ENCODE peak calls at places on chromosome 18, in five cellular contexts. P is CD8-positive, alpha-beta T cell; H is pancreas; U is AG09319; S is cardiac fibroblast. L is an unnamed sample.

GRCh38 chr18:8116346-8117007 is 492.8 kb upstream of the RAB12 start:
- DNase-seq in U (no peak), H (no peak), P (no peak), S (peak; percentile 20), L (no peak)

GRCh38 chr18:49059028-49059670 is 108.4 kb upstream of the SMAD7 start:
- DNase-seq in P (no peak), U (no peak), H (no peak), S (no peak), L (no peak)

GRCh38 chr18:48007381-48007780 is 76.9 kb upstream of the SMAD2 start:
- DNase-seq in P (no peak), H (no peak), S (no peak), U (no peak), L (no peak)

GRCh38 chr18:629303-630150 is 27.9 kb upstream of the TYMS start:
- DNase-seq in P (no peak), H (no peak), S (no peak), U (no peak), L (no peak)

GRCh38 chr18:60053747-60054304 is 154.0 kb downstream of the PMAIP1 start:
- DNase-seq in U (peak; percentile 52), H (no peak), P (no peak), S (peak; percentile 67), L (no peak)

GRCh38 chr18:62379051-62379450 is 53.9 kb downstream of the TNFRSF11A start:
- DNase-seq in S (no peak), P (no peak), H (no peak), U (no peak), L (no peak)

GRCh38 chr18:48825101-48825745 is 125.5 kb downstream of the SMAD7 start:
- DNase-seq in H (peak; percentile 30), U (peak; percentile 35), P (peak; percentile 7), S (peak; percentile 81), L (peak; percentile 36)

GRCh38 chr18:48133675-48134251 is 203.3 kb upstream of the SMAD2 start:
- DNase-seq in P (no peak), H (no peak), S (peak; percentile 15), U (no peak), L (no peak)

GRCh38 chr18:23838801-23839366 is 149.6 kb downstream of the LAMA3 start:
- DNase-seq in U (no peak), S (peak; percentile 16), P (no peak), H (no peak), L (no peak)

GRCh38 chr18:69161383-69162028 is 239.2 kb upstream of the DOK6 start:
- DNase-seq in U (peak; percentile 2), H (no peak), P (no peak), S (peak; percentile 25), L (no peak)

GRCh38 chr18:36572135-36572856 is 256.5 kb downstream of the TPGS2 start:
- DNase-seq in P (no peak), S (peak; percentile 73), H (no peak), U (peak; percentile 32), L (no peak)

GRCh38 chr18:31386683-31387082 is 10.1 kb downstream of the DSG4 start:
- DNase-seq in H (no peak), S (no peak), P (no peak), U (no peak), L (no peak)

GRCh38 chr18:9380571-9381390 is 46.2 kb downstream of the TWSG1 start:
- DNase-seq in H (no peak), P (no peak), U (peak; percentile 23), S (peak; percentile 40), L (no peak)

GRCh38 chr18:40249390-40250080 is 1705.5 kb upstream of the PIK3C3 start:
- DNase-seq in U (no peak), S (no peak), P (no peak), H (no peak), L (no peak)

GRCh38 chr18:12934454-12935071 is 13.2 kb upstream of the SEH1L start:
- DNase-seq in P (peak; percentile 81), H (peak; percentile 82), S (peak; percentile 90), U (peak; percentile 51), L (peak; percentile 84)

GRCh38 chr18:55738483-55739114 is 150.6 kb upstream of the TCF4 start:
- DNase-seq in P (no peak), U (no peak), H (no peak), S (no peak), L (no peak)

GRCh38 chr18:4119127-4119648 is 335.9 kb downstream of the DLGAP1 start:
- DNase-seq in U (no peak), P (no peak), H (no peak), S (no peak), L (no peak)

GRCh38 chr18:79411614-79412526 is 16.1 kb downstream of the NFATC1 start:
- DNase-seq in P (no peak), S (no peak), H (peak; percentile 43), U (no peak), L (no peak)

GRCh38 chr18:11274144-11274762 is 124.9 kb upstream of the PIEZO2 start:
- DNase-seq in H (no peak), S (no peak), P (no peak), U (no peak), L (no peak)

GRCh38 chr18:8416212-8417019 is 192.8 kb upstream of the RAB12 start:
- DNase-seq in H (no peak), P (no peak), U (no peak), S (no peak), L (no peak)

GRCh38 chr18:79465392-79465991 is 69.8 kb downstream of the NFATC1 start:
- DNase-seq in S (no peak), U (no peak), P (no peak), H (no peak), L (no peak)

GRCh38 chr18:35927431-35927830 is 45.0 kb upstream of the RMP24 start:
- DNase-seq in S (no peak), P (no peak), H (no peak), U (no peak), L (no peak)

GRCh38 chr18:59733411-59733810 is 36.2 kb upstream of the CCBE1 start:
- DNase-seq in H (no peak), U (no peak), P (no peak), S (no peak), L (no peak)

GRCh38 chr18:14074187-14074586 is 58.0 kb downstream of the ZNF519 start:
- DNase-seq in P (no peak), S (no peak), U (no peak), H (no peak), L (no peak)

GRCh38 chr18:59238385-59238784 is 18.4 kb downstream of the GRP start:
- DNase-seq in S (no peak), P (no peak), H (no peak), U (no peak), L (no peak)

GRCh38 chr18:67282796-67283195 is 233.7 kb downstream of the DSEL start:
- DNase-seq in P (no peak), S (peak; percentile 73), U (no peak), H (no peak), L (no peak)

GRCh38 chr18:48997985-48998831 is 47.4 kb upstream of the SMAD7 start:
- DNase-seq in U (peak; percentile 76), H (no peak), P (no peak), S (peak; percentile 90), L (no peak)

GRCh38 chr18:77210249-77210648 is 39.4 kb upstream of the GALR1 start:
- DNase-seq in U (no peak), H (no peak), S (no peak), P (no peak), L (no peak)

GRCh38 chr18:41373612-41374011 is 581.4 kb upstream of the PIK3C3 start:
- DNase-seq in H (no peak), U (no peak), P (no peak), S (no peak), L (no peak)

GRCh38 chr18:23765931-23766330 is 76.7 kb downstream of the LAMA3 start:
- DNase-seq in P (no peak), S (peak; percentile 6), U (no peak), H (no peak), L (no peak)

GRCh38 chr18:72544092-72544886 is at the start of gene CBLN2:
- DNase-seq in P (no peak), H (peak; percentile 79), S (peak; percentile 67), U (peak; percentile 8), L (peak; percentile 54)

GRCh38 chr18:72542993-72543361 is 1.2 kb downstream of the CBLN2 start:
- DNase-seq in U (no peak), P (no peak), S (peak; percentile 0), H (no peak), L (no peak)

GRCh38 chr18:72539861-72540260 is 4.3 kb downstream of the CBLN2 start:
- DNase-seq in U (no peak), H (no peak), P (no peak), S (no peak), L (no peak)

GRCh38 chr18:72543362-72544055 is 633 bp downstream of the CBLN2 start:
- DNase-seq in P (no peak), U (no peak), S (no peak), H (no peak), L (no peak)

GRCh38 chr18:72541871-72542690 is 2.1 kb downstream of the CBLN2 start:
- DNase-seq in P (no peak), S (no peak), U (no peak), H (peak; percentile 53), L (no peak)
- TF ChIP-seq CTCF in P (no peak), S (no peak), U (no peak), H (no peak), L (no peak)

DNA sequence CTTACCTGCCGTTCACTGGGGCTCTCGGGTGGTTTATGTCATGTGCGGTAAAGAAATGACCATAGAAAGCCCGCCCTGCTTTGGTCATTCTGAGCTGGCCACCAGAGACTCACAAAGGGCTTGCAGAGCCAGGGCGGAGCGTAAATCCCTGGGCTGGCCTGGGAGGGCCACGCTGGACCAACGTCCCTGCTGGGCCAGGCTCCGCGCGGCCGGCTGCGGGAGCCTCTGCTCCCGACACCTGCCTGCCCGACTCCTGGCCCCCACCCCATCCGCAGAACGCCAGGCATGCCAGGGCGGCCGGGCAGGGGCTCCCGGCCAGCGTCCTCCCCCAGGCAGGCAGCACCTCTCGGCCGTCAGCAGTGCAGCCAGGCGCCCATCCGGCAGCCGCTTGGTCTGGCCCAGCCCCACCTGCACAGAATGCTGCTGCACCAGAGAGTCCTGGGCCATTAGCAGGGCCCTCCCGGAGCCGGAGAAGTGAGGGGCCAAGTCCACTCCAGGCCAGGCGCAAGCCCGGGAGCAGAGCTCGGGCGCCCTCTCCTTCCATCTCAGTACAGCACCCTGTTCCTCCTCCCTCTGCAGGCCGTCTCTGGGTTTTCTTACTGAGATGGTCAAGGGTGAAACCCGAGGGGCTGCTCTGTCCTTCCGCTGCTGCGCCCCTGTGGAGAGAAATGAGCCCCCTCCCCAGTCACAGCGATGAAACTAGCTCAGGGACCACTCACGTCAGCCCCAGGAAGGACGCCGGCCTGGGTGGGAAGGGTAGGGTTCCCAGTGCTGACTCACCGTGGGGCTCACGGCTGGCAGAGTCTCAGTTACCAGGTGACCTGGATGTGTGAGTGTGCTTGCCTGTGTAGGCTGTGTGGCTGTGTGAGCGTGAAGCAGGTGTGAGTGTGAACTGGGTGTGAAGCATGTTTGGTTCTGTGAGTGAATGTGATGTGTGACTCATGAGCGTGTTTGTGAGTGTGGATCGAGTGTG is 83.3 kb downstream of the PTGR3 start:
- DNase-seq in U (no peak), S (no peak), P (no peak), H (peak; percentile 56), L (peak; percentile 31)
- TF ChIP-seq CTCF in U (no peak), S (no peak), P (no peak), H (no peak), L (no peak)

GRCh38 chr18:57970356-57971095 is 73.5 kb upstream of the NEDD4L start:
- DNase-seq in S (no peak), U (no peak), H (no peak), P (no peak), L (no peak)
- TF ChIP-seq CTCF in S (peak; percentile 44), U (peak; percentile 12), H (no peak), P (no peak), L (peak; percentile 20)

GRCh38 chr18:2917255-2918047 is 70.6 kb downstream of the EMILIN2 start:
- DNase-seq in S (no peak), P (no peak), H (no peak), U (no peak), L (no peak)
- TF ChIP-seq CTCF in S (no peak), P (no peak), H (no peak), U (no peak), L (no peak)